ENCODE peak calls at places on chromosomes 5 and 9, in seven cellular contexts. Q, E, N, B, Y, H and D are unnamed samples.

GRCh38 chr5:12794476-12795332 is 890.5 kb upstream of the CTNND2 start:
- DNase-seq in B (no peak), Q (no peak), Y (no peak), H (no peak), E (no peak), N (no peak), D (no peak)

GRCh38 chr5:88398316-88398715 is 129.7 kb upstream of the TMEM161B start:
- DNase-seq in E (no peak), Y (no peak), Q (no peak), H (no peak), B (no peak), N (no peak), D (no peak)

GRCh38 chr5:181217111-181217804 is 5.8 kb upstream of the TRIM41 start:
- DNase-seq in Q (peak), Y (peak), N (no peak), H (peak), E (peak), B (peak), D (peak)

GRCh38 chr9:6758418-6759113 is 793 bp downstream of the KDM4C start:
- DNase-seq in Y (no peak), E (peak), Q (peak), H (peak), N (peak), B (no peak), D (peak)

GRCh38 chr5:143261748-143262392 is 141.6 kb downstream of the NR3C1 start:
- DNase-seq in Q (no peak), N (no peak), E (no peak), H (no peak), Y (peak), B (no peak), D (no peak)

GRCh38 chr5:71740015-71740753 is 21.1 kb downstream of the CARTPT start:
- DNase-seq in E (no peak), H (no peak), N (no peak), Y (no peak), B (no peak), Q (no peak), D (no peak)

GRCh38 chr9:93907551-93908199 is 47.5 kb downstream of the BARX1 start:
- DNase-seq in Y (no peak), N (no peak), Q (no peak), H (no peak), E (no peak), B (no peak), D (no peak)

GRCh38 chr9:98808411-98808815 is 943 bp downstream of the GALNT12 start:
- DNase-seq in H (peak), B (peak), N (peak), Y (no peak), Q (no peak), E (no peak), D (no peak)

GRCh38 chr9:12666813-12667212 is 26.4 kb upstream of the TYRP1 start:
- DNase-seq in Y (no peak), H (no peak), N (no peak), E (no peak), B (no peak), Q (peak), D (no peak)

GRCh38 chr5:157306690-157307089 is 40.8 kb downstream of the CYFIP2 start:
- DNase-seq in Q (no peak), Y (no peak), E (no peak), N (no peak), B (no peak), H (no peak), D (no peak)

GRCh38 chr9:126337690-126338426 is 11.2 kb downstream of the MVB12B start:
- DNase-seq in Y (no peak), N (no peak), Q (no peak), H (no peak), E (peak), B (no peak), D (peak)

GRCh38 chr9:30120654-30121053 is 2263.8 kb upstream of the ACO1 start:
- DNase-seq in B (no peak), N (no peak), Q (no peak), Y (no peak), E (no peak), H (peak), D (no peak)

GRCh38 chr9:134010774-134011173 is 14.5 kb upstream of the BRD3OS start:
- DNase-seq in Q (no peak), B (no peak), H (peak), Y (no peak), E (no peak), N (no peak), D (no peak)

GRCh38 chr5:174315471-174315870 is 270.0 kb downstream of the NSG2 start:
- DNase-seq in Y (no peak), B (no peak), H (no peak), N (no peak), E (no peak), Q (no peak), D (no peak)

GRCh38 chr5:89582768-89583339 is 699.9 kb upstream of the MEF2C start:
- DNase-seq in B (no peak), H (no peak), Y (peak), Q (no peak), E (no peak), N (no peak), D (no peak)

GRCh38 chr5:5145651-5146529 is 5.8 kb downstream of the ADAMTS16 start:
- DNase-seq in E (no peak), B (peak), H (no peak), Y (peak), N (no peak), Q (no peak), D (no peak)

GRCh38 chr9:14441976-14442651 is 128.2 kb upstream of the NFIB start:
- DNase-seq in E (no peak), B (no peak), H (no peak), Q (peak), Y (no peak), N (no peak), D (peak)

GRCh38 chr5:172501708-172502379 is 47.5 kb upstream of the SH3PXD2B start:
- DNase-seq in Y (no peak), H (no peak), E (no peak), N (no peak), Q (no peak), B (no peak), D (no peak)

GRCh38 chr9:19174127-19174921 is 47.0 kb upstream of the PLIN2 start:
- DNase-seq in Q (peak), N (peak), B (peak), E (no peak), Y (peak), H (peak), D (peak)

GRCh38 chr5:10563132-10563939 is 534 bp upstream of the ANKRD33B start:
- DNase-seq in Y (no peak), H (peak), Q (peak), N (no peak), E (no peak), B (no peak), D (no peak)

GRCh38 chr9:115414561-115414960 is 296.6 kb upstream of the TNC start:
- DNase-seq in B (no peak), E (no peak), Y (no peak), H (no peak), Q (no peak), N (no peak), D (no peak)

GRCh38 chr5:171367424-171368370 is 20.0 kb upstream of the NPM1 start:
- DNase-seq in Y (peak), Q (no peak), N (no peak), E (no peak), B (peak), H (no peak), D (no peak)

GRCh38 chr9:89564257-89564878 is 40.4 kb upstream of the GADD45G start:
- DNase-seq in B (no peak), N (no peak), Y (no peak), H (peak), E (no peak), Q (peak), D (no peak)

GRCh38 chr9:88319936-88320747 is 68.1 kb upstream of the SPIN1 start:
- DNase-seq in Q (no peak), E (no peak), Y (no peak), N (no peak), B (no peak), H (no peak), D (no peak)

GRCh38 chr5:17185776-17186175 is 31.7 kb upstream of the BASP1 start:
- DNase-seq in N (no peak), E (no peak), Y (peak), Q (no peak), B (no peak), H (no peak), D (no peak)
- TF ChIP-seq CTCF in N (no peak), E (no peak), Y (no peak), Q (no peak), B (no peak), H (no peak), D (no peak)

GRCh38 chr9:127923771-127924170 is 6.8 kb downstream of the PIP5KL1 start:
- DNase-seq in Q (no peak), E (no peak), Y (peak), N (no peak), B (peak), H (no peak), D (no peak)

GRCh38 chr9:127920794-127921193 is 4.0 kb upstream of the ST6GALNAC4 start:
- DNase-seq in H (no peak), Q (no peak), N (no peak), B (no peak), E (no peak), Y (no peak), D (no peak)

GRCh38 chr9:127923046-127923445 is 6.2 kb upstream of the ST6GALNAC4 start:
- DNase-seq in E (no peak), Y (no peak), N (no peak), Q (peak), B (no peak), H (no peak), D (no peak)

GRCh38 chr9:127919253-127919815 is 2.5 kb upstream of the ST6GALNAC4 start:
- DNase-seq in N (peak), E (peak), Q (no peak), B (peak), Y (peak), H (peak), D (no peak)

DNA sequence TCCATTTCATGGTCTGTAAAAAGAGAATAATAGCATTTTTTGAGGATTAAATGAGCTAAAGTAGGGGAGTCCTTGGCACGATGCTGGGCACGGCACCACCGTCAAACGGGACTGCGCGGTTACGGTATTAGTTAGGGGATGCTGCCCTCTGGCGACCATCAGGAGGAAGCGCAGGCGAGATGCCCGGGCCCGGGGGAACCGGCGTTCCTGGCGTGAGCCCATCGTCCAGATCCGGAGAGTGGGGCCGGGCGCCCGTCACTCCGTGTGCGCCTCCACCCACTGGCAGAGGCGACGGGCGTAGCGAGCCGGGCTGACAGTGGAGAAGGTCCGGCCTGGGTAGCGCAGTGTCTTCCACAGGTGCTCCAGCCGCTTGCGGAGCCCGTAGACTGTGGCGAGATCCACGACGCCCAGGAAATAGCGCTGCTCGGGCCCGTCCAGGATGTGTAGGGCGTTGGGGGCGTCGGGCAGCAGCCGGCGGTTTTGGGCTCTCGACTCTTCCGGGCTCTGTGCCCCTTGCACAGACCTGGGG is 4.8 kb upstream of the ST6GALNAC4 start:
- DNase-seq in H (peak), E (peak), Q (peak), B (no peak), Y (peak), N (peak), D (peak)
- TF ChIP-seq CTCF in H (peak), E (peak), Q (peak), B (peak), Y (peak), N (peak), D (peak)

GRCh38 chr5:95816803-95817202 is 5.7 kb downstream of the GLRX start:
- DNase-seq in E (no peak), H (no peak), N (no peak), Q (no peak), B (no peak), Y (no peak), D (no peak)
- TF ChIP-seq CTCF in E (no peak), H (no peak), N (no peak), Q (no peak), B (no peak), Y (no peak), D (no peak)

GRCh38 chr9:109456811-109457210 is 41.3 kb downstream of the PTPN3 start:
- DNase-seq in H (no peak), N (no peak), E (no peak), Q (no peak), Y (peak), B (no peak), D (no peak)

GRCh38 chr9:109455861-109456260 is 42.2 kb downstream of the PTPN3 start:
- DNase-seq in N (no peak), Y (no peak), B (no peak), Q (no peak), H (no peak), E (no peak), D (no peak)

GRCh38 chr9:109454601-109455155 is 43.4 kb downstream of the PTPN3 start:
- DNase-seq in H (no peak), Q (no peak), Y (no peak), N (no peak), B (no peak), E (no peak), D (no peak)

GRCh38 chr9:109454041-109454440 is 44.1 kb downstream of the PTPN3 start:
- DNase-seq in Q (no peak), N (no peak), B (no peak), Y (no peak), H (no peak), E (no peak), D (no peak)

GRCh38 chr9:109455391-109455790 is 42.7 kb downstream of the PTPN3 start:
- DNase-seq in B (no peak), E (no peak), Q (peak), Y (no peak), H (no peak), N (no peak), D (no peak)
- TF ChIP-seq CTCF in B (no peak), E (no peak), Q (peak), Y (no peak), H (no peak), N (no peak), D (no peak)

GRCh38 chr5:15791274-15791673 is 291.3 kb downstream of the FBXL7 start:
- DNase-seq in Y (peak), N (no peak), B (no peak), H (no peak), E (no peak), Q (no peak), D (no peak)
- TF ChIP-seq CTCF in Y (peak), N (no peak), B (peak), H (no peak), E (peak), Q (no peak), D (no peak)

DNA sequence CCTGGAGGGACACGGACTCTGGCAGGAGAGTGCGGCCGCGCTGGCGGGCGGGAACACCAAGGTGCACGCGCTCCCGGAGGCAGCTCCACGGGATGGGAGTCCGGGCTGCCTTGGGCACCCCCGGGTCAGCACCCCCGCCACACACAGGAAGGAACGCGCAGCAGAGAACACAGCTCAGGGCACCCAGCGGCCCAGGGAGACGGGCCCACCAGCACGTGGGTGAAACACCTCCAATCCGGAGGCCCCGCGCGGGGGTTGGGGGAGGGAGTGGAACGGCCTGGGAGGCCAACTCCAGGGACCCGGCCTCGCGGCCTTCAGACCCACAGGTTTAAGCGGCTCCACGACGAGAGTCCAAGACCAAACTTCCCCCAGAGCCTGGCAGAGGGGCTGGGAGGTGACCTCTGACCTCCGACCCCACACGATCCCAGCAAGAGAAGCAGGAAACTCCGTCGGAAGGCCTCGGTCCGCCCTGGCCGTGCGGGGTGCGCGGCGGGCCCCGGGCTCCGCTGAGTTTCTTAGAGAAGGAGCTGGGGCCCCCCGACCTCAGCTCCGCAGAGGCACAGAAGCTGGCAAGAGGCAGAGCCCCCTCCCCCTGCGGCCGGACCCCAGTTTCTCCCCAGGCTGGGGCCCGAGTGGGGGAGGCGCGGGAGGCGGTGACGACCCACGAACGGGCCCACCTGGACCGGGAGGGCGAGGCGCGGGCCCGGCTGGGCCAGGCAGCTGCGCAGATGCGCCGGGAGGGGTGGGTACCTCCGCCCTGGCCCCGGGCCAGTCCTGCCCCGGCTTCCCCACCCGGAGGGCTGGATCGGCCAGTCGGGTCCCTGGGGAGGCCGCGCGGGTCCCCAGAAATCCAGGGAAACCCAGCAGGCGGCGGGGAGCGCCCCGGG is 851 bp downstream of the NACC2 start:
- DNase-seq in N (peak), H (peak), Y (peak), B (no peak), Q (peak), E (no peak), D (no peak)
- TF ChIP-seq CTCF in N (no peak), H (no peak), Y (no peak), B (no peak), Q (no peak), E (no peak), D (no peak)

DNA sequence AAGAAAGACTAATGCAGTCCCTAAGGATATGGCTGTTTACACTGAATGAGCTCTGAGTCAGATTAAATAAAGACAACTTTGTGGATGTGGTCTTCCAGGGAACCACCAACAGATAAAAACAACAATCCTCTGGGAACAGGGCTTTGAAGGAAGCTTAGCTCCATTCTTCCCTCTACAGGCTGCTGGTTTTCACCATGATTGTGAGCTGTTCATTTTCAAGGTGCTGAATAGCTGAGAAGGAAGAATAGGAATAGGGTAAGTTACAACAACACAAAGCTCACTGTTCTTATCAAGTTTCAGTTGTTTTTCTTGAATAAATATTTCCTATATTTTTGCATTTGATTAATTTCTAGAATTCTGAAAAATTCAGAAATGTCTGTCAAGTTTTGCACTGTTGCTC is 25.9 kb upstream of the PTAR1 start:
- DNase-seq in H (no peak), N (no peak), Y (peak), E (no peak), B (no peak), Q (peak), D (no peak)
- TF ChIP-seq CTCF in H (no peak), N (no peak), Y (peak), E (no peak), B (no peak), Q (no peak), D (no peak)

GRCh38 chr9:113823421-113823820 is 52.7 kb upstream of the ZNF618 start:
- DNase-seq in B (no peak), Y (no peak), H (no peak), N (no peak), E (no peak), Q (no peak), D (no peak)
- TF ChIP-seq CTCF in B (no peak), Y (no peak), H (no peak), N (no peak), E (no peak), Q (no peak), D (no peak)

GRCh38 chr5:158943569-158943968 is 156.1 kb downstream of the EBF1 start:
- DNase-seq in Y (peak), Q (no peak), B (no peak), H (no peak), N (no peak), E (no peak), D (no peak)
- TF ChIP-seq CTCF in Y (no peak), Q (peak), B (no peak), H (no peak), N (no peak), E (no peak), D (no peak)

DNA sequence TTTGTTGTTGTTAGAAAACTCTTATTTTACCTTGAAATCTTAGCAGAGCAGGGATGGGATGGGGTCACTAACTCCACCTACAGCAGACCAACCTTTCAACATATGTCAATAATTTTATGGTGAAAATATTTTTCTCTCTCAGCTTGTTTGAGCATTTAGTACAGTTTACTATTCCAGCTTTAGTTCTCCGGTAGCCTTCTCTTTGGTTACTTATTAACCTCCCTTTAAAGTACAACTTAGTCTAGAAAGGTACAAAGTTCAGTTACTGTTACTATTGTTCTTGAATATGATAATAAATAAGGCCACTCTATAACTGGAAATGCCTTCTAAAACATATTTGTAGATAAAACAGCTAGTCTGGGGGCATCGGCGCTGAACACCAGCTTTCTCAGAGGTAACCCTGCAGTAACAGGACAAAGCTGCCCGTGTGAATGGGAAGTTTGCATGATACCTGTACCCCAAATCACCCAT is 233.3 kb downstream of the PCSK1 start:
- DNase-seq in Q (no peak), H (peak), B (no peak), Y (no peak), E (no peak), N (no peak), D (no peak)
- TF ChIP-seq CTCF in Q (no peak), H (no peak), B (no peak), Y (no peak), E (no peak), N (no peak), D (no peak)